ENCODE peak calls at places on chromosome 19, in five cellular contexts. One of them, this sample, is unnamed. For H3K27me3, the result is how much of the 10 kb centered on the place peaks cover.

GRCh38 chr19:31639306-31639705 is 290.1 kb upstream of the TSHZ3 start:
- DNase-seq in Peyer's patch: no peak
- DNase-seq in lower lobe of right lung: no peak
- DNase-seq in cardiac muscle cell: no peak
- DNase-seq in mammary epithelial cell: peak
- DNase-seq in this sample: peak

GRCh38 chr19:46206176-46206575 is 23.4 kb upstream of the IGFL1 start:
- DNase-seq in Peyer's patch: no peak
- DNase-seq in lower lobe of right lung: no peak
- DNase-seq in cardiac muscle cell: no peak
- DNase-seq in mammary epithelial cell: peak
- DNase-seq in this sample: no peak

GRCh38 chr19:38394488-38394887 is 6.0 kb downstream of the SPRED3 start:
- DNase-seq in Peyer's patch: peak
- DNase-seq in lower lobe of right lung: no peak
- DNase-seq in cardiac muscle cell: peak
- DNase-seq in mammary epithelial cell: no peak
- DNase-seq in this sample: peak

GRCh38 chr19:16315825-16316505 is 8.7 kb upstream of the KLF2 start:
- DNase-seq in Peyer's patch: no peak
- DNase-seq in lower lobe of right lung: peak
- DNase-seq in cardiac muscle cell: peak
- DNase-seq in mammary epithelial cell: peak
- DNase-seq in this sample: peak

GRCh38 chr19:5186293-5187050 is 154.1 kb downstream of the PTPRS start:
- DNase-seq in Peyer's patch: no peak
- DNase-seq in lower lobe of right lung: no peak
- DNase-seq in cardiac muscle cell: no peak
- DNase-seq in mammary epithelial cell: peak
- DNase-seq in this sample: peak

GRCh38 chr19:17332677-17333581 is 1.7 kb downstream of the ANO8 start:
- DNase-seq in Peyer's patch: no peak
- DNase-seq in lower lobe of right lung: no peak
- DNase-seq in cardiac muscle cell: peak
- DNase-seq in mammary epithelial cell: peak
- DNase-seq in this sample: no peak

GRCh38 chr19:17090501-17091074 is 15.0 kb downstream of the MYO9B start:
- DNase-seq in Peyer's patch: no peak
- DNase-seq in lower lobe of right lung: no peak
- DNase-seq in cardiac muscle cell: no peak
- DNase-seq in mammary epithelial cell: peak
- DNase-seq in this sample: peak

GRCh38 chr19:4581381-4582111 is 22.1 kb upstream of the SEMA6B start:
- DNase-seq in Peyer's patch: no peak
- DNase-seq in lower lobe of right lung: no peak
- DNase-seq in cardiac muscle cell: peak
- DNase-seq in mammary epithelial cell: peak
- DNase-seq in this sample: no peak

GRCh38 chr19:45498411-45499195 is at the start of gene PPM1N:
- DNase-seq in Peyer's patch: peak
- DNase-seq in lower lobe of right lung: no peak
- DNase-seq in cardiac muscle cell: peak
- DNase-seq in mammary epithelial cell: no peak
- DNase-seq in this sample: no peak

GRCh38 chr19:32876236-32876918 is 6.8 kb upstream of the SLC7A9 start:
- DNase-seq in Peyer's patch: peak
- DNase-seq in lower lobe of right lung: no peak
- DNase-seq in cardiac muscle cell: no peak
- DNase-seq in mammary epithelial cell: no peak
- DNase-seq in this sample: no peak

GRCh38 chr19:29431332-29431731 is 94.5 kb upstream of the VSTM2B start:
- DNase-seq in Peyer's patch: no peak
- DNase-seq in lower lobe of right lung: no peak
- DNase-seq in cardiac muscle cell: no peak
- DNase-seq in mammary epithelial cell: no peak
- DNase-seq in this sample: no peak

GRCh38 chr19:33700408-33700757 is 78.6 kb downstream of the CHST8 start:
- DNase-seq in Peyer's patch: no peak
- DNase-seq in lower lobe of right lung: no peak
- DNase-seq in cardiac muscle cell: no peak
- DNase-seq in mammary epithelial cell: no peak
- DNase-seq in this sample: no peak

GRCh38 chr19:35592226-35592625 is 6.3 kb downstream of the PMIS2 start:
- DNase-seq in Peyer's patch: no peak
- DNase-seq in lower lobe of right lung: no peak
- DNase-seq in cardiac muscle cell: peak
- DNase-seq in mammary epithelial cell: peak
- DNase-seq in this sample: no peak

GRCh38 chr19:33720155-33720493 is 76.5 kb upstream of the KCTD15 start:
- DNase-seq in Peyer's patch: no peak
- DNase-seq in lower lobe of right lung: no peak
- DNase-seq in cardiac muscle cell: no peak
- DNase-seq in mammary epithelial cell: no peak
- DNase-seq in this sample: no peak

GRCh38 chr19:45553464-45553863 is 31.1 kb downstream of the OPA3 start:
- DNase-seq in Peyer's patch: peak
- DNase-seq in lower lobe of right lung: no peak
- DNase-seq in cardiac muscle cell: peak
- DNase-seq in mammary epithelial cell: no peak
- DNase-seq in this sample: no peak

GRCh38 chr19:39223703-39224279 is 19.7 kb upstream of the SYCN start:
- DNase-seq in Peyer's patch: no peak
- DNase-seq in lower lobe of right lung: no peak
- DNase-seq in cardiac muscle cell: peak
- DNase-seq in mammary epithelial cell: peak
- DNase-seq in this sample: peak

GRCh38 chr19:38683393-38684077 is 36.1 kb downstream of the ACTN4 start:
- DNase-seq in Peyer's patch: peak
- DNase-seq in lower lobe of right lung: peak
- DNase-seq in cardiac muscle cell: peak
- DNase-seq in mammary epithelial cell: peak
- DNase-seq in this sample: peak

GRCh38 chr19:43476606-43477005 is 11.2 kb upstream of the LYPD3 start:
- DNase-seq in Peyer's patch: no peak
- DNase-seq in lower lobe of right lung: no peak
- DNase-seq in cardiac muscle cell: no peak
- DNase-seq in mammary epithelial cell: peak
- DNase-seq in this sample: no peak

GRCh38 chr19:41997121-41997850 is 3.3 kb upstream of the ATP1A3 start:
- DNase-seq in Peyer's patch: no peak
- DNase-seq in lower lobe of right lung: no peak
- DNase-seq in cardiac muscle cell: peak
- DNase-seq in mammary epithelial cell: peak
- DNase-seq in this sample: peak

DNA sequence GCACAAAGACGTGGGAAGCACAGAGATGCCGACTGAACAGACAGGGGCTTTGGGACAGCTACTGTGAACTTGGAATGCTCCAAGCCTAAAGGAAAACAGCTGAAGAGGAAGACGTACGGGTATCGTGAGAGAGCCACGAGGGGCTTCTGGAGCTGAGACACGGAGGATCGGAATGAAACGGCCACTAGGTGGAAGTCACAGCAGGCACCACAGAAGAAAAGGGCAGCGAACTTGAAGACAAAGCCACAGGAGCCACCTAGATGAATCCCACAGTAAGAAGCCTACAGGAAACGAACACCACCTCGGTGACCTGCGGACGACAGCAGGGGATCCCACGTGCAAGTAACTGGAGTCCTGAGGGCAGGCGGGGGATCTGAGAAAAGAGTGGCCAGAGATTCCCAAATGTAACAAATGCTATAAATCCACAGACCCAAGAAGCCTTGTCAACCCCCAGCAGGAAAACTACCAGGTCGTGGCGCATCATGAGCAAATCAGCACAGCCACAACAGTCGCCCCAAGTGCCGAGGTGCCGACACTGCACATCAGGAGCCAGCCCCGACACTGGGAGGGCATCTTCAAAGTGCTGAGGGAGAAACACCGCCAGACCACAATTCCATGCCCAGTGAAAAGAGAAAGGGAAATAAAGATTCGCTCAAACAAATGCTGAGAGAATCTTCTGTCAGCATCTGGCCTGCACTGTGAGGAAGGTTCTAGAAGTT is 39.3 kb upstream of the ISYNA1 start:
- DNase-seq in Peyer's patch: no peak
- DNase-seq in lower lobe of right lung: no peak
- DNase-seq in cardiac muscle cell: no peak
- DNase-seq in mammary epithelial cell: no peak
- DNase-seq in this sample: no peak
- TF ChIP-seq CTCF in Peyer's patch: peak
- TF ChIP-seq CTCF in lower lobe of right lung: no peak
- TF ChIP-seq CTCF in cardiac muscle cell: no peak
- TF ChIP-seq CTCF in mammary epithelial cell: no peak
- TF ChIP-seq CTCF in this sample: peak

GRCh38 chr19:12893582-12893981 is 2.6 kb downstream of the GCDH start:
- DNase-seq in Peyer's patch: no peak
- DNase-seq in lower lobe of right lung: no peak
- DNase-seq in cardiac muscle cell: no peak
- DNase-seq in mammary epithelial cell: no peak
- DNase-seq in this sample: no peak
- H3K4me3 ChIP-seq in Peyer's patch: no peak
- H3K4me3 ChIP-seq in lower lobe of right lung: no peak
- H3K4me3 ChIP-seq in cardiac muscle cell: no peak
- H3K4me3 ChIP-seq in mammary epithelial cell: no peak
- H3K4me3 ChIP-seq in this sample: no peak

GRCh38 chr19:54535601-54536000 is 33.0 kb downstream of the LAIR2 start:
- DNase-seq in Peyer's patch: no peak
- DNase-seq in lower lobe of right lung: no peak
- DNase-seq in cardiac muscle cell: no peak
- DNase-seq in mammary epithelial cell: no peak
- DNase-seq in this sample: no peak
- H3K27me3 ChIP-seq in Peyer's patch: under half
- H3K27me3 ChIP-seq in lower lobe of right lung: under half
- H3K27me3 ChIP-seq in cardiac muscle cell: under half
- H3K27me3 ChIP-seq in mammary epithelial cell: under half
- H3K27me3 ChIP-seq in this sample: under half

GRCh38 chr19:10516671-10517286 is 468 bp downstream of the S1PR5 start:
- DNase-seq in Peyer's patch: no peak
- DNase-seq in lower lobe of right lung: no peak
- DNase-seq in cardiac muscle cell: no peak
- DNase-seq in mammary epithelial cell: peak
- DNase-seq in this sample: peak
- TF ChIP-seq CTCF in Peyer's patch: no peak
- TF ChIP-seq CTCF in lower lobe of right lung: no peak
- TF ChIP-seq CTCF in cardiac muscle cell: no peak
- TF ChIP-seq CTCF in mammary epithelial cell: no peak
- TF ChIP-seq CTCF in this sample: no peak

DNA sequence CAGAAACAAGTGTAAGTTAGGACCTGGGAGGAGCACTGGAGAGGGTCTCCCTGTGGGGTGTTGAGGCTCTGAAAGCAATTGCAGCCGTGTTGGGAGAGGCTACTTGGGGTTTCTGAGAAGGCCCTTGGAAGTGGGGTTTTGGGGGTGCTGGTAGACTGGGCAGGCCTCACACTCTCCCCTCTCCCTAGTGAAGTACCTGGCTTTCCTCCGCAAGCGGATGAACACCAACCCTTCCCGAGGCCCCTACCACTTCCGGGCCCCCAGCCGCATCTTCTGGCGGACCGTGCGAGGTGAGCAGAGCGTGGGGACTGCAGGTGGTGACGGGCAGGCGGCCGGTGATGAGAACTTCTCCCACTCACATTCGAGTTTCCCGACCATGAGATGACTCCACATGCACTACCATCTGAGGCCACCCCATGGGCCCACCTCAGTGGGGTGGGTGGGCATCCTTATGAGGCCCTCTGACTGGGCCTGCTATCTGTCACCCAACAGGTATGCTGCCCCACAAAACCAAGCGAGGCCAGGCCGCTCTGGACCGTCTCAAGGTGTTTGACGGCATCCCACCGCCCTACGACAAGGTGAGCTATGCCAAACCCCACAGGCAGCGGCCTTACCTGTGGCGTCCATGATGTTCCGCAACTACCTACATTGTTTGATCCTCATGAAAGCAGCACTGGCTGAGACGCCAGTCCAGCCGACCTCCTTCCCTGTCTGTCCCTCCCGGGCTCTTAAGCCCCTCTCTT is 3.0 kb downstream of the RPL13A start:
- DNase-seq in Peyer's patch: no peak
- DNase-seq in lower lobe of right lung: no peak
- DNase-seq in cardiac muscle cell: no peak
- DNase-seq in mammary epithelial cell: no peak
- DNase-seq in this sample: no peak
- H3K4me3 ChIP-seq in Peyer's patch: no peak
- H3K4me3 ChIP-seq in lower lobe of right lung: peak
- H3K4me3 ChIP-seq in cardiac muscle cell: no peak
- H3K4me3 ChIP-seq in mammary epithelial cell: peak
- H3K4me3 ChIP-seq in this sample: peak

GRCh38 chr19:55134732-55135131 is 14.3 kb downstream of the TNNT1 start:
- DNase-seq in Peyer's patch: no peak
- DNase-seq in lower lobe of right lung: no peak
- DNase-seq in cardiac muscle cell: no peak
- DNase-seq in mammary epithelial cell: no peak
- DNase-seq in this sample: no peak

GRCh38 chr19:55131421-55131820 is 14.0 kb upstream of the PPP1R12C start:
- DNase-seq in Peyer's patch: no peak
- DNase-seq in lower lobe of right lung: no peak
- DNase-seq in cardiac muscle cell: no peak
- DNase-seq in mammary epithelial cell: no peak
- DNase-seq in this sample: no peak

GRCh38 chr19:55136399-55137102 is 12.5 kb downstream of the TNNT1 start:
- DNase-seq in Peyer's patch: no peak
- DNase-seq in lower lobe of right lung: no peak
- DNase-seq in cardiac muscle cell: no peak
- DNase-seq in mammary epithelial cell: no peak
- DNase-seq in this sample: no peak

GRCh38 chr19:55132453-55133129 is 15.2 kb upstream of the PPP1R12C start:
- DNase-seq in Peyer's patch: no peak
- DNase-seq in lower lobe of right lung: no peak
- DNase-seq in cardiac muscle cell: no peak
- DNase-seq in mammary epithelial cell: no peak
- DNase-seq in this sample: no peak

GRCh38 chr19:55133639-55134444 is 15.2 kb downstream of the TNNT1 start:
- DNase-seq in Peyer's patch: no peak
- DNase-seq in lower lobe of right lung: no peak
- DNase-seq in cardiac muscle cell: no peak
- DNase-seq in mammary epithelial cell: no peak
- DNase-seq in this sample: no peak
- H3K27me3 ChIP-seq in Peyer's patch: under half
- H3K27me3 ChIP-seq in lower lobe of right lung: half or more
- H3K27me3 ChIP-seq in cardiac muscle cell: under half
- H3K27me3 ChIP-seq in mammary epithelial cell: under half
- H3K27me3 ChIP-seq in this sample: under half

GRCh38 chr19:7917292-7918061 is 2.7 kb upstream of the SNAPC2 start:
- DNase-seq in Peyer's patch: peak
- DNase-seq in lower lobe of right lung: peak
- DNase-seq in cardiac muscle cell: peak
- DNase-seq in mammary epithelial cell: no peak
- DNase-seq in this sample: peak
- TF ChIP-seq CTCF in Peyer's patch: peak
- TF ChIP-seq CTCF in lower lobe of right lung: peak
- TF ChIP-seq CTCF in cardiac muscle cell: peak
- TF ChIP-seq CTCF in mammary epithelial cell: peak
- TF ChIP-seq CTCF in this sample: peak

GRCh38 chr19:7788933-7789323 is 25.9 kb downstream of the CLEC4M start:
- DNase-seq in Peyer's patch: no peak
- DNase-seq in lower lobe of right lung: no peak
- DNase-seq in cardiac muscle cell: no peak
- DNase-seq in mammary epithelial cell: no peak
- DNase-seq in this sample: no peak
- H3K4me3 ChIP-seq in Peyer's patch: no peak
- H3K4me3 ChIP-seq in lower lobe of right lung: peak
- H3K4me3 ChIP-seq in cardiac muscle cell: peak
- H3K4me3 ChIP-seq in mammary epithelial cell: no peak
- H3K4me3 ChIP-seq in this sample: no peak